ENCODE peak calls at places on chromosome 2, in eight cellular contexts. One of them, this sample, is unnamed.

GRCh38 chr2:224870341-224870740 is 154.2 kb upstream of the CCDC195 start:
- DNase-seq in DMS153: no peak
- DNase-seq in bronchial epithelial cell: no peak
- DNase-seq in prostate gland: no peak
- DNase-seq in cardiac muscle cell: no peak
- DNase-seq in MCF 10A: no peak
- DNase-seq in posterior vena cava: no peak
- DNase-seq in tibial artery: no peak
- DNase-seq in this sample: no peak

GRCh38 chr2:182595650-182596049 is 120.4 kb upstream of the DNAJC10 start:
- DNase-seq in DMS153: no peak
- DNase-seq in bronchial epithelial cell: no peak
- DNase-seq in prostate gland: no peak
- DNase-seq in cardiac muscle cell: no peak
- DNase-seq in MCF 10A: no peak
- DNase-seq in posterior vena cava: no peak
- DNase-seq in tibial artery: no peak
- DNase-seq in this sample: no peak

GRCh38 chr2:20471902-20472559 is 25.2 kb downstream of the RHOB start:
- DNase-seq in DMS153: no peak
- DNase-seq in bronchial epithelial cell: peak
- DNase-seq in prostate gland: no peak
- DNase-seq in cardiac muscle cell: no peak
- DNase-seq in MCF 10A: no peak
- DNase-seq in posterior vena cava: no peak
- DNase-seq in tibial artery: no peak
- DNase-seq in this sample: no peak

GRCh38 chr2:97713296-97714083 is at the start of gene ZAP70:
- DNase-seq in DMS153: no peak
- DNase-seq in bronchial epithelial cell: no peak
- DNase-seq in prostate gland: no peak
- DNase-seq in cardiac muscle cell: no peak
- DNase-seq in MCF 10A: no peak
- DNase-seq in posterior vena cava: peak
- DNase-seq in tibial artery: peak
- DNase-seq in this sample: peak

GRCh38 chr2:234147335-234147861 is 96.9 kb downstream of the SPP2 start:
- DNase-seq in DMS153: peak
- DNase-seq in bronchial epithelial cell: no peak
- DNase-seq in prostate gland: no peak
- DNase-seq in cardiac muscle cell: no peak
- DNase-seq in MCF 10A: no peak
- DNase-seq in posterior vena cava: no peak
- DNase-seq in tibial artery: no peak
- DNase-seq in this sample: no peak

GRCh38 chr2:74507926-74508520 is 528 bp upstream of the PCGF1 start:
- DNase-seq in DMS153: no peak
- DNase-seq in bronchial epithelial cell: peak
- DNase-seq in prostate gland: no peak
- DNase-seq in cardiac muscle cell: no peak
- DNase-seq in MCF 10A: peak
- DNase-seq in posterior vena cava: peak
- DNase-seq in tibial artery: peak
- DNase-seq in this sample: peak

GRCh38 chr2:149595069-149595963 is 7.7 kb upstream of the MMADHC start:
- DNase-seq in DMS153: no peak
- DNase-seq in bronchial epithelial cell: peak
- DNase-seq in prostate gland: no peak
- DNase-seq in cardiac muscle cell: no peak
- DNase-seq in MCF 10A: peak
- DNase-seq in posterior vena cava: no peak
- DNase-seq in tibial artery: no peak
- DNase-seq in this sample: no peak

GRCh38 chr2:85599468-85600234 is 2.8 kb downstream of the TMEM150A start:
- DNase-seq in DMS153: no peak
- DNase-seq in bronchial epithelial cell: no peak
- DNase-seq in prostate gland: no peak
- DNase-seq in cardiac muscle cell: no peak
- DNase-seq in MCF 10A: no peak
- DNase-seq in posterior vena cava: no peak
- DNase-seq in tibial artery: no peak
- DNase-seq in this sample: no peak

GRCh38 chr2:231926180-231926741 is at the start of gene NPPC:
- DNase-seq in DMS153: peak
- DNase-seq in bronchial epithelial cell: peak
- DNase-seq in prostate gland: peak
- DNase-seq in cardiac muscle cell: peak
- DNase-seq in MCF 10A: peak
- DNase-seq in posterior vena cava: peak
- DNase-seq in tibial artery: peak
- DNase-seq in this sample: no peak

GRCh38 chr2:144547512-144547911 is 27.6 kb upstream of the ZEB2 start:
- DNase-seq in DMS153: no peak
- DNase-seq in bronchial epithelial cell: no peak
- DNase-seq in prostate gland: no peak
- DNase-seq in cardiac muscle cell: no peak
- DNase-seq in MCF 10A: no peak
- DNase-seq in posterior vena cava: no peak
- DNase-seq in tibial artery: no peak
- DNase-seq in this sample: no peak

GRCh38 chr2:66084948-66085590 is 349.9 kb upstream of the MEIS1 start:
- DNase-seq in DMS153: no peak
- DNase-seq in bronchial epithelial cell: no peak
- DNase-seq in prostate gland: no peak
- DNase-seq in cardiac muscle cell: no peak
- DNase-seq in MCF 10A: no peak
- DNase-seq in posterior vena cava: no peak
- DNase-seq in tibial artery: no peak
- DNase-seq in this sample: no peak

GRCh38 chr2:81979051-81979450 is 1674.5 kb upstream of the LRRTM1 start:
- DNase-seq in DMS153: no peak
- DNase-seq in bronchial epithelial cell: no peak
- DNase-seq in prostate gland: no peak
- DNase-seq in cardiac muscle cell: no peak
- DNase-seq in MCF 10A: no peak
- DNase-seq in posterior vena cava: no peak
- DNase-seq in tibial artery: no peak
- DNase-seq in this sample: no peak

GRCh38 chr2:47346-48218 is 1.3 kb upstream of the FAM110C start:
- DNase-seq in DMS153: no peak
- DNase-seq in bronchial epithelial cell: no peak
- DNase-seq in prostate gland: no peak
- DNase-seq in cardiac muscle cell: no peak
- DNase-seq in MCF 10A: no peak
- DNase-seq in posterior vena cava: no peak
- DNase-seq in tibial artery: no peak
- DNase-seq in this sample: no peak

GRCh38 chr2:16508061-16508851 is 157.4 kb downstream of the CYRIA start:
- DNase-seq in DMS153: no peak
- DNase-seq in bronchial epithelial cell: peak
- DNase-seq in prostate gland: peak
- DNase-seq in cardiac muscle cell: peak
- DNase-seq in MCF 10A: no peak
- DNase-seq in posterior vena cava: no peak
- DNase-seq in tibial artery: no peak
- DNase-seq in this sample: no peak

GRCh38 chr2:715847-716573 is 38.8 kb upstream of the TMEM18 start:
- DNase-seq in DMS153: no peak
- DNase-seq in bronchial epithelial cell: no peak
- DNase-seq in prostate gland: no peak
- DNase-seq in cardiac muscle cell: peak
- DNase-seq in MCF 10A: peak
- DNase-seq in posterior vena cava: no peak
- DNase-seq in tibial artery: no peak
- DNase-seq in this sample: no peak

GRCh38 chr2:178016612-178017011 is 56.0 kb downstream of the PDE11A start:
- DNase-seq in DMS153: no peak
- DNase-seq in bronchial epithelial cell: no peak
- DNase-seq in prostate gland: no peak
- DNase-seq in cardiac muscle cell: no peak
- DNase-seq in MCF 10A: no peak
- DNase-seq in posterior vena cava: no peak
- DNase-seq in tibial artery: no peak
- DNase-seq in this sample: no peak

GRCh38 chr2:225735844-225736243 is 336.3 kb downstream of the NYAP2 start:
- DNase-seq in DMS153: no peak
- DNase-seq in bronchial epithelial cell: peak
- DNase-seq in prostate gland: no peak
- DNase-seq in cardiac muscle cell: no peak
- DNase-seq in MCF 10A: peak
- DNase-seq in posterior vena cava: no peak
- DNase-seq in tibial artery: no peak
- DNase-seq in this sample: no peak

This sample was measured in B cell.